ENCODE peak calls at places on chromosome 22, in five cellular contexts. Z is psoas muscle, V is pancreas, R is foreskin fibroblast, M is upper lobe of right lung. O is an unnamed sample.
A peak's percentile ranks its signal among the peaks of the same experiment; 100 is the strongest.

GRCh38 chr22:35102663-35103062 is 36.7 kb downstream of the ISX start:
- DNase-seq in Z (no peak), V (no peak), R (no peak), M (no peak), O (peak; percentile 79)

GRCh38 chr22:41524283-41524682 is 20.0 kb downstream of the POLR3H start:
- DNase-seq in Z (peak; percentile 70), V (peak; percentile 56), R (peak; percentile 63), M (peak; percentile 85), O (no peak)

GRCh38 chr22:49765951-49766350 is 61.7 kb downstream of the BRD1 start:
- DNase-seq in Z (peak; percentile 11), V (no peak), R (no peak), M (peak; percentile 59), O (no peak)

GRCh38 chr22:29870574-29870973 is 12.4 kb upstream of the MTMR3 start:
- DNase-seq in Z (no peak), V (no peak), R (no peak), M (no peak), O (no peak)

GRCh38 chr22:29691636-29692326 is 28.0 kb upstream of the CABP7 start:
- DNase-seq in Z (no peak), V (no peak), R (no peak), M (no peak), O (no peak)

GRCh38 chr22:50189849-50190181 is 4.1 kb downstream of the TRABD start:
- DNase-seq in Z (no peak), V (no peak), R (peak; percentile 54), M (no peak), O (peak; percentile 42)

GRCh38 chr22:30424471-30425326 is 869 bp upstream of the MTFP1 start:
- DNase-seq in Z (no peak), V (no peak), R (peak; percentile 60), M (no peak), O (peak; percentile 56)

GRCh38 chr22:26461188-26461810 is 22.3 kb downstream of the HPS4 start:
- DNase-seq in Z (peak; percentile 63), V (peak; percentile 22), R (peak; percentile 74), M (no peak), O (peak; percentile 47)

GRCh38 chr22:17703811-17704210 is 65.3 kb downstream of the BCL2L13 start:
- DNase-seq in Z (no peak), V (no peak), R (peak; percentile 51), M (no peak), O (no peak)

GRCh38 chr22:33666661-33667619 is 253.3 kb downstream of the LARGE1 start:
- DNase-seq in Z (no peak), V (no peak), R (no peak), M (no peak), O (peak; percentile 52)

GRCh38 chr22:29167032-29167911 is 38.4 kb upstream of the EMID1 start:
- DNase-seq in Z (no peak), V (no peak), R (no peak), M (no peak), O (peak; percentile 99)

GRCh38 chr22:22605074-22605404 is 39.4 kb upstream of the GGTLC2 start:
- DNase-seq in Z (no peak), V (no peak), R (no peak), M (no peak), O (peak; percentile 7)

GRCh38 chr22:37098976-37099577 is 10.4 kb downstream of the TMPRSS6 start:
- DNase-seq in Z (no peak), V (no peak), R (no peak), M (no peak), O (no peak)

GRCh38 chr22:21443735-21444421 is 23.3 kb upstream of the TMEM191C start:
- DNase-seq in Z (peak; percentile 6), V (peak; percentile 81), R (no peak), M (peak; percentile 51), O (no peak)

GRCh38 chr22:21446128-21446826 is 20.9 kb upstream of the TMEM191C start:
- DNase-seq in Z (peak; percentile 9), V (peak; percentile 9), R (no peak), M (peak; percentile 57), O (no peak)

GRCh38 chr22:21444701-21445436 is 22.3 kb upstream of the TMEM191C start:
- DNase-seq in Z (peak; percentile 7), V (peak; percentile 9), R (no peak), M (peak; percentile 52), O (no peak)

GRCh38 chr22:21446827-21447690 is 20.1 kb upstream of the TMEM191C start:
- DNase-seq in Z (peak; percentile 5), V (peak; percentile 4), R (no peak), M (peak; percentile 53), O (no peak)

DNA sequence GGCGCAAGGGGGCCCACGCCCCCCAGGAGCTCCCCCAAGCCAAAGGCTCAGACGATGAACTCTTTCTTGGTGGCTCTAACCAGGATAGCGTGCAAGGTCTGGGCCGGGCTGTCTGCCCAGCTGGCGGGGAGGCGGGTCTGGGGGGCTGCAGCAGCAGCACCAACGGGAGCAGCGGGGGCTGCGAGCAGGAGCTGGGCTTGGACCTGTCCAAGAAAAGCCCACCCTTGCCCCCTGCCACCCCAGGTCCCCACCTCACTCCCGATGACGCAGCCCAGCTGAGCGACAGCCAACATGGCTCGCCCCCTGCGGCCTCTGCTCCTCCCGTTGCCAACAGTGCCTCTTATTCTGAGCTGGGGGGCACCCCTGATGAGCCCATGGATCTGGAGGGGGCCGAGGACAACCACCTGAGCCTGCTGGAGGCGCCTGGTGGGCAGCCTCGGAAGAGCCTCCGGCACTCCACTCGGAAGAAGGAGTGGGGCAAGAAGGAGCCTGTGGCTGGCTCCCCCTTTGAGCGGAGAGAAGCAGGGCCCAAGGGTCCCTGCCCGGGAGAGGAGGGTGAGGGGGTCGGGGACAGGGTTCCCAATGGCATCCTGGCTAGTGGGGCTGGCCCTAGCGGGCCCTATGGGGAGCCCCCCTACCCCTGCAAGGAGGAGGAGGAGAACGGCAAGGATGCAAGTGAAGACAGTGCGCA is 21.6 kb upstream of the TMEM191C start:
- DNase-seq in Z (peak; percentile 11), V (peak; percentile 2), R (no peak), M (peak; percentile 61), O (no peak)
- TF ChIP-seq CTCF in Z (no peak), V (no peak), R (no peak), M (no peak), O (no peak)

GRCh38 chr22:46007848-46008261 is 30.9 kb upstream of the WNT7B start:
- DNase-seq in Z (peak; percentile 84), V (peak; percentile 63), R (peak; percentile 96), M (peak; percentile 80), O (no peak)

GRCh38 chr22:46006379-46007002 is 29.5 kb upstream of the WNT7B start:
- DNase-seq in Z (peak; percentile 96), V (peak; percentile 85), R (peak; percentile 97), M (peak; percentile 96), O (peak; percentile 82)

GRCh38 chr22:46008836-46009596 is 32.1 kb upstream of the WNT7B start:
- DNase-seq in Z (peak; percentile 8), V (no peak), R (no peak), M (peak; percentile 54), O (no peak)

GRCh38 chr22:46008291-46008690 is 31.3 kb upstream of the WNT7B start:
- DNase-seq in Z (peak; percentile 23), V (no peak), R (peak; percentile 34), M (peak; percentile 63), O (no peak)

DNA sequence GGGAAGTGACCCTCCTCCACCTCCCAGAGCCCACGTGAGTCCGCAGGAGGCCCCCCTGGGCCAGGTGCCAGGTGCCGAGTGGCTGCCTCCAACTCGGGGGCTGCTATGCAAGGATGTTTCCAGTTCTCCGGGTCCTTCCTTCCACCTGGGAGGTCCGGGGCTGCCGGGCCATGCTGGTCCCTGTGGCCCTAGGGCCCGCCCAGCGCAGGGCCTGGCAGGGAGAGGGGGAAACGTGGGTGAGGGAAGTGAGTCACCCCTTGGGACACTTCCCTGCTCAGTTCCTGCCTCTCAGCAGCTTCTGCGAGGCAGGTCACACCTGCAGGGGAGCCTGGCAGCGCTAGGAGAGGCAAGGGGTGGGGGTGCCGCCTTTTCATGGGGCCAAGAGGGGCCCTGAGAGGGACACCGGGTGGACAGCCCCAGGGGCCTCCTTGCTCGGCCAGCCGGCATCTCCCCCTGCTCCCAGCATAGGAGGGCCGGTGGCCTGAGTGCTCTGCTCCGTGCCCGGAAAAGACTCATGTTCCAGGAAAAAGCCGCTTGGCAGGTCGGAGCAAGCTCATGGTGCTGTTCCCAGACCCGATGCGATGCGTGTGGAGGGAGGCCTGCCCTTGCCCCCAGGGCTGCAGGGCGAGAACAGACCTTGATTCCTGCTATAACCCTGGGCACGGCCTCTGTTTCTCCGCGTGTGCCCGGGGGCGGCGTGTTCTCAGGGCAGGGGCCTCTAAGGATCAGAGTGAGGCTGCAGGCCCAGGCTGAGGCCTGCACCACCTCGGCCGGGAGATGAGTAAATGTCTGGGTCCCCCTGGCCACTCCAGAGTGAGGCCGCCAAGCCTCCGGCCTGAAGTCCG is 30.3 kb upstream of the WNT7B start:
- DNase-seq in Z (peak; percentile 75), V (peak; percentile 51), R (peak; percentile 92), M (peak; percentile 88), O (no peak)
- H3K4me3 ChIP-seq in Z (peak overlapping the region; percentile 23), V (no peak overlapping the region), R (peak overlapping the region; percentile 28), M (peak overlapping the region; percentile 21), O (no peak overlapping the region)

DNA sequence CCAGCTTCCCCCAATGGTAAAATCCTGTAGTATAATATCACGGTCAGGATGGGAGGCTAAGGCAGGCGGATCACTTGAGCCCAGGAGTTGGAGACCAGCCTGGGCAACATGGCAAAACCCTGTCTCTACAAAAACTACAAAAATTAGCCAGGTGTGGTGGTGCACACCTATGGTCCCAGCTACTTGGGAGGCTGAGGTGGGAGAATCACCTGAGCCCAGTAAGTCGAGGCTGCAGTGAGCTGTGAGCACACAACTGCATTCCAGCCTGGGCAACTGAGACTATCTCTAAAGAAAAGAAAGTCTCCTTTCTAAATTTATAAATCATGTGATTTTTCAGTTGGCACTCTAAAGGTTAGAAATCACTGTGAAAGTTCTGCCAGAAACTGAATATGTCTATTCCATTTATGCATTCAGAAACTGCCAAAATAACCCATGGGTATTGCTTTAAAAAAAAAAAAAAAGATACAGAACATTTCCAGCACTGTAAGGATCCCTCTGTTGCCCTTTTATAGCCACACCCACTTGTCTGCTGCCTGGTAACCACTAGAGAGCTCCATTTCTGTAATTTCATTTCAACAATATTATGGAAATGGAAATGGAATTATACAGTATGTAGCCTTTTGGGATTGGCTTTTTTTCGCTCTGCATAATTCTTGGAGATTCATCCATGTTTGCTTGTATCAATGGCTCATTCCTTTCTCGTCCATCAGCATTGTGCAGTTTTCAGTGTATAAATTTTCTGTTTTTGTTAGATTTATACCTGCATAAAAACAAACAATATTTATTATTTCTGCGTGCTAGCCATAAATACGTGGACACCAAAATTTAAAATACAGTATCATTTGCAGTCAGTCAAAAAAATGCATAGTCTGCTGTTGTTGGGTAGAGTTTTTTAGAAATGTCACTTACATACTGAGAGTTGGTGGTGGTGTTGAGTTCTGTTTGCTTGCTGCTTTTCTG is 9.4 kb downstream of the CDC45 start:
- DNase-seq in Z (no peak), V (no peak), R (peak; percentile 65), M (no peak), O (no peak)
- TF ChIP-seq CTCF in Z (no peak), V (no peak), R (no peak), M (no peak), O (no peak)

GRCh38 chr22:44775862-44776261 is 23.5 kb downstream of the ARHGAP8 start:
- DNase-seq in Z (no peak), V (no peak), R (no peak), M (no peak), O (no peak)

GRCh38 chr22:44776535-44777363 is 24.4 kb downstream of the ARHGAP8 start:
- DNase-seq in Z (no peak), V (no peak), R (no peak), M (no peak), O (no peak)

GRCh38 chr22:44777364-44777756 is 25.0 kb downstream of the ARHGAP8 start:
- DNase-seq in Z (no peak), V (no peak), R (no peak), M (no peak), O (no peak)

DNA sequence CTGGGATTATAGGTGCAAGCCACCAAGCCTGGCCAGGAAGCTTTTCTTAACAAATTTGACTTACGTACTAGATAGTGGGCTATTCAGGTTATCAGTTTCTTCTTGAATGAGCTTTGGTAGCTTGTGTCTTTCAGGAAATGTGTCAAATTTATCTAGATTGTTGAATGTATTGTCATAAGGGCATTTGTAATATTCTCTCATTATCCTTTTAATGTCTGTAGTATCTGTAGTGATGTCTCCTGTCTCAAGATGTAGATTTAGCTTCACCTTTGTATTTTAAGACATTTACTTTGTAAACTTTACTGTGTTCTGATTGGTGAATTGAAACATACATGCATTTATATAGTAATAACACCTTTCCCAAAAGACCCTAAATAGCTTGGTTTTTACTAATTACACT is 20.7 kb downstream of the ARHGAP8 start:
- DNase-seq in Z (no peak), V (no peak), R (no peak), M (no peak), O (no peak)
- H3K4me3 ChIP-seq in Z (no peak overlapping the region), V (no peak overlapping the region), R (no peak overlapping the region), M (no peak overlapping the region), O (no peak overlapping the region)

O was measured in GM12865.